ENCODE peak calls at places on chromosomes 7 and 10, in seven cellular contexts. Z is fibroblast of pulmonary artery, F is choroid plexus epithelial cell, H is foreskin fibroblast, S is CD14-positive monocyte, U is K562, Q is natural killer cell. B is an unnamed sample.

GRCh38 chr7:17940302-17941170 is at the start of gene SNX13:
- DNase-seq in Z (peak), F (peak), H (peak), S (peak), U (peak), Q (peak), B (peak)

GRCh38 chr10:15227611-15228372 is 59.3 kb upstream of the NMT2 start:
- DNase-seq in Z (peak), F (peak), H (peak), S (no peak), U (no peak), Q (no peak), B (no peak)

GRCh38 chr10:3151889-3152565 is 20.6 kb downstream of the PITRM1 start:
- DNase-seq in Z (no peak), F (no peak), H (no peak), S (no peak), U (no peak), Q (no peak), B (no peak)

GRCh38 chr10:101444499-101444898 is 90.5 kb downstream of the BTRC start:
- DNase-seq in Z (no peak), F (no peak), H (no peak), S (no peak), U (no peak), Q (no peak), B (no peak)

GRCh38 chr7:33873981-33874750 is 31.2 kb upstream of the BMPER start:
- DNase-seq in Z (peak), F (peak), H (peak), S (no peak), U (no peak), Q (no peak), B (no peak)

GRCh38 chr10:92052088-92052487 is 128.5 kb downstream of the BTAF1 start:
- DNase-seq in Z (no peak), F (no peak), H (no peak), S (no peak), U (no peak), Q (no peak), B (no peak)

GRCh38 chr7:123622660-123623386 is 21.2 kb downstream of the ASB15 start:
- DNase-seq in Z (no peak), F (peak), H (no peak), S (no peak), U (no peak), Q (no peak), B (no peak)

GRCh38 chr7:31883761-31884164 is 186.4 kb downstream of the PDE1C start:
- DNase-seq in Z (peak), F (peak), H (peak), S (peak), U (no peak), Q (no peak), B (no peak)

GRCh38 chr10:45652511-45652910 is 20.1 kb downstream of the ZFAND4 start:
- DNase-seq in Z (no peak), F (peak), H (no peak), S (no peak), U (no peak), Q (no peak), B (no peak)

GRCh38 chr10:35236739-35237138 is 99.6 kb upstream of the CCNY start:
- DNase-seq in Z (peak), F (peak), H (peak), S (no peak), U (peak), Q (no peak), B (no peak)

GRCh38 chr7:1377111-1377909 is 82.0 kb downstream of the MICALL2 start:
- DNase-seq in Z (no peak), F (no peak), H (no peak), S (no peak), U (no peak), Q (no peak), B (no peak)

GRCh38 chr7:77258014-77258413 is 58.4 kb upstream of the FGL2 start:
- DNase-seq in Z (peak), F (peak), H (peak), S (no peak), U (peak), Q (no peak), B (no peak)

GRCh38 chr7:148661471-148661870 is 37.2 kb upstream of the CUL1 start:
- DNase-seq in Z (no peak), F (no peak), H (no peak), S (no peak), U (no peak), Q (no peak), B (no peak)

GRCh38 chr10:95475003-95475383 is 86.2 kb downstream of the SORBS1 start:
- DNase-seq in Z (no peak), F (no peak), H (no peak), S (no peak), U (no peak), Q (no peak), B (no peak)